ENCODE peak calls at places on chromosomes 2 and 18, in five cellular contexts. One of them, this sample, is unnamed. For H3K27me3, the result is how much of the 10 kb centered on the place peaks cover.

GRCh38 chr2:144515694-144516416 is 4.1 kb downstream of the ZEB2 start:
- DNase-seq in sigmoid colon: no peak
- DNase-seq in psoas muscle: peak
- DNase-seq in tibial artery: peak
- DNase-seq in neural progenitor cell: peak
- DNase-seq in this sample: no peak

GRCh38 chr18:38940863-38941531 is 1375.4 kb upstream of the CELF4 start:
- DNase-seq in neural progenitor cell: no peak
- DNase-seq in tibial artery: no peak
- DNase-seq in sigmoid colon: no peak
- DNase-seq in psoas muscle: no peak
- DNase-seq in this sample: peak

GRCh38 chr2:64143154-64144056 is 815 bp downstream of the PELI1 start:
- DNase-seq in psoas muscle: no peak
- DNase-seq in sigmoid colon: peak
- DNase-seq in tibial artery: no peak
- DNase-seq in neural progenitor cell: peak
- DNase-seq in this sample: no peak

GRCh38 chr2:105517814-105518705 is 119.2 kb upstream of the FHL2 start:
- DNase-seq in tibial artery: peak
- DNase-seq in neural progenitor cell: no peak
- DNase-seq in psoas muscle: peak
- DNase-seq in sigmoid colon: peak
- DNase-seq in this sample: no peak

GRCh38 chr2:232001073-232001472 is 39.6 kb downstream of the DIS3L2 start:
- DNase-seq in sigmoid colon: no peak
- DNase-seq in tibial artery: no peak
- DNase-seq in psoas muscle: no peak
- DNase-seq in neural progenitor cell: no peak
- DNase-seq in this sample: no peak

GRCh38 chr2:185854910-185855309 is 116.3 kb downstream of the FSIP2 start:
- DNase-seq in sigmoid colon: no peak
- DNase-seq in psoas muscle: no peak
- DNase-seq in neural progenitor cell: no peak
- DNase-seq in tibial artery: no peak
- DNase-seq in this sample: no peak

GRCh38 chr2:201798252-201798918 is 8.0 kb upstream of the CDK15 start:
- DNase-seq in neural progenitor cell: no peak
- DNase-seq in tibial artery: no peak
- DNase-seq in sigmoid colon: no peak
- DNase-seq in psoas muscle: no peak
- DNase-seq in this sample: peak

GRCh38 chr18:22674300-22674699 is 256.6 kb upstream of the CTAGE1 start:
- DNase-seq in neural progenitor cell: no peak
- DNase-seq in psoas muscle: no peak
- DNase-seq in sigmoid colon: no peak
- DNase-seq in tibial artery: no peak
- DNase-seq in this sample: peak

GRCh38 chr2:151422917-151423439 is 13.3 kb downstream of the RIF1 start:
- DNase-seq in neural progenitor cell: no peak
- DNase-seq in sigmoid colon: no peak
- DNase-seq in psoas muscle: no peak
- DNase-seq in tibial artery: no peak
- DNase-seq in this sample: no peak

GRCh38 chr2:64352292-64352691 is 101.7 kb upstream of the LGALSL start:
- DNase-seq in neural progenitor cell: no peak
- DNase-seq in sigmoid colon: no peak
- DNase-seq in tibial artery: no peak
- DNase-seq in psoas muscle: no peak
- DNase-seq in this sample: no peak

GRCh38 chr18:50193796-50194622 is 938 bp downstream of the MYO5B start:
- DNase-seq in neural progenitor cell: peak
- DNase-seq in psoas muscle: no peak
- DNase-seq in sigmoid colon: no peak
- DNase-seq in tibial artery: no peak
- DNase-seq in this sample: no peak

GRCh38 chr2:84807063-84807485 is 73.8 kb downstream of the TRABD2A start:
- DNase-seq in sigmoid colon: no peak
- DNase-seq in psoas muscle: no peak
- DNase-seq in tibial artery: no peak
- DNase-seq in neural progenitor cell: no peak
- DNase-seq in this sample: peak

GRCh38 chr2:102504833-102505232 is 31.8 kb downstream of the SLC9A4 start:
- DNase-seq in psoas muscle: no peak
- DNase-seq in tibial artery: no peak
- DNase-seq in neural progenitor cell: no peak
- DNase-seq in sigmoid colon: no peak
- DNase-seq in this sample: no peak

GRCh38 chr2:232885264-232885961 is 15.3 kb downstream of the SNORC start:
- DNase-seq in psoas muscle: no peak
- DNase-seq in sigmoid colon: no peak
- DNase-seq in neural progenitor cell: no peak
- DNase-seq in tibial artery: peak
- DNase-seq in this sample: no peak

GRCh38 chr2:207252979-207253640 is 87.4 kb upstream of the KLF7 start:
- DNase-seq in psoas muscle: no peak
- DNase-seq in tibial artery: no peak
- DNase-seq in neural progenitor cell: no peak
- DNase-seq in sigmoid colon: no peak
- DNase-seq in this sample: no peak

GRCh38 chr18:56083097-56083865 is 495.3 kb upstream of the TCF4 start:
- DNase-seq in neural progenitor cell: peak
- DNase-seq in sigmoid colon: no peak
- DNase-seq in psoas muscle: peak
- DNase-seq in tibial artery: no peak
- DNase-seq in this sample: no peak

GRCh38 chr18:73340135-73340934 is 472.5 kb upstream of the NETO1 start:
- DNase-seq in psoas muscle: no peak
- DNase-seq in tibial artery: no peak
- DNase-seq in neural progenitor cell: no peak
- DNase-seq in sigmoid colon: no peak
- DNase-seq in this sample: peak

GRCh38 chr18:51153659-51154371 is 43.7 kb downstream of the MEX3C start:
- DNase-seq in tibial artery: no peak
- DNase-seq in psoas muscle: no peak
- DNase-seq in sigmoid colon: no peak
- DNase-seq in neural progenitor cell: no peak
- DNase-seq in this sample: no peak

GRCh38 chr18:46946656-46947282 is 29.4 kb downstream of the KATNAL2 start:
- DNase-seq in sigmoid colon: peak
- DNase-seq in tibial artery: peak
- DNase-seq in neural progenitor cell: peak
- DNase-seq in psoas muscle: peak
- DNase-seq in this sample: peak

GRCh38 chr2:3114406-3115185 is 263.0 kb downstream of the EIPR1 start:
- DNase-seq in psoas muscle: no peak
- DNase-seq in neural progenitor cell: no peak
- DNase-seq in sigmoid colon: peak
- DNase-seq in tibial artery: peak
- DNase-seq in this sample: no peak

GRCh38 chr2:157789933-157790511 is 86.1 kb downstream of the ACVR1 start:
- DNase-seq in psoas muscle: peak
- DNase-seq in tibial artery: peak
- DNase-seq in sigmoid colon: peak
- DNase-seq in neural progenitor cell: peak
- DNase-seq in this sample: no peak

GRCh38 chr2:130963849-130964793 is 127.4 kb downstream of the ARHGEF4 start:
- DNase-seq in neural progenitor cell: peak
- DNase-seq in psoas muscle: peak
- DNase-seq in sigmoid colon: no peak
- DNase-seq in tibial artery: no peak
- DNase-seq in this sample: no peak

GRCh38 chr2:239917128-239917956 is 107.8 kb downstream of the NDUFA10 start:
- DNase-seq in tibial artery: no peak
- DNase-seq in psoas muscle: no peak
- DNase-seq in sigmoid colon: no peak
- DNase-seq in neural progenitor cell: no peak
- DNase-seq in this sample: no peak

GRCh38 chr2:204538179-204539009 is 6.9 kb upstream of the PARD3B start:
- DNase-seq in tibial artery: no peak
- DNase-seq in psoas muscle: no peak
- DNase-seq in neural progenitor cell: peak
- DNase-seq in sigmoid colon: peak
- DNase-seq in this sample: no peak

GRCh38 chr18:77207540-77207939 is 42.1 kb upstream of the GALR1 start:
- DNase-seq in neural progenitor cell: peak
- DNase-seq in sigmoid colon: peak
- DNase-seq in psoas muscle: peak
- DNase-seq in tibial artery: peak
- DNase-seq in this sample: peak

GRCh38 chr18:50847192-50847591 is 27.4 kb upstream of the MRO start:
- DNase-seq in neural progenitor cell: no peak
- DNase-seq in tibial artery: no peak
- DNase-seq in sigmoid colon: no peak
- DNase-seq in psoas muscle: no peak
- DNase-seq in this sample: no peak

GRCh38 chr2:230230087-230230486 is 4.6 kb downstream of the SP140 start:
- DNase-seq in neural progenitor cell: no peak
- DNase-seq in psoas muscle: no peak
- DNase-seq in sigmoid colon: no peak
- DNase-seq in tibial artery: no peak
- DNase-seq in this sample: peak

GRCh38 chr2:73383036-73383435 is 2.6 kb upstream of the ALMS1 start:
- DNase-seq in sigmoid colon: no peak
- DNase-seq in tibial artery: no peak
- DNase-seq in neural progenitor cell: no peak
- DNase-seq in psoas muscle: no peak
- DNase-seq in this sample: no peak

GRCh38 chr2:23287250-23287704 is 97.7 kb upstream of the KLHL29 start:
- DNase-seq in neural progenitor cell: peak
- DNase-seq in sigmoid colon: peak
- DNase-seq in psoas muscle: peak
- DNase-seq in tibial artery: no peak
- DNase-seq in this sample: peak

GRCh38 chr2:174593574-174594203 is 3.9 kb downstream of the WIPF1 start:
- DNase-seq in sigmoid colon: no peak
- DNase-seq in neural progenitor cell: peak
- DNase-seq in tibial artery: no peak
- DNase-seq in psoas muscle: no peak
- DNase-seq in this sample: no peak

GRCh38 chr2:44342854-44343253 is 18.4 kb downstream of the PREPL start:
- DNase-seq in tibial artery: no peak
- DNase-seq in neural progenitor cell: peak
- DNase-seq in psoas muscle: no peak
- DNase-seq in sigmoid colon: no peak
- DNase-seq in this sample: no peak

GRCh38 chr2:160308915-160309314 is 108.8 kb upstream of the ITGB6 start:
- DNase-seq in sigmoid colon: no peak
- DNase-seq in tibial artery: no peak
- DNase-seq in psoas muscle: no peak
- DNase-seq in neural progenitor cell: no peak
- DNase-seq in this sample: peak

GRCh38 chr2:8494589-8494988 is 187.3 kb upstream of the ID2 start:
- DNase-seq in psoas muscle: no peak
- DNase-seq in tibial artery: peak
- DNase-seq in sigmoid colon: peak
- DNase-seq in neural progenitor cell: no peak
- DNase-seq in this sample: no peak

DNA sequence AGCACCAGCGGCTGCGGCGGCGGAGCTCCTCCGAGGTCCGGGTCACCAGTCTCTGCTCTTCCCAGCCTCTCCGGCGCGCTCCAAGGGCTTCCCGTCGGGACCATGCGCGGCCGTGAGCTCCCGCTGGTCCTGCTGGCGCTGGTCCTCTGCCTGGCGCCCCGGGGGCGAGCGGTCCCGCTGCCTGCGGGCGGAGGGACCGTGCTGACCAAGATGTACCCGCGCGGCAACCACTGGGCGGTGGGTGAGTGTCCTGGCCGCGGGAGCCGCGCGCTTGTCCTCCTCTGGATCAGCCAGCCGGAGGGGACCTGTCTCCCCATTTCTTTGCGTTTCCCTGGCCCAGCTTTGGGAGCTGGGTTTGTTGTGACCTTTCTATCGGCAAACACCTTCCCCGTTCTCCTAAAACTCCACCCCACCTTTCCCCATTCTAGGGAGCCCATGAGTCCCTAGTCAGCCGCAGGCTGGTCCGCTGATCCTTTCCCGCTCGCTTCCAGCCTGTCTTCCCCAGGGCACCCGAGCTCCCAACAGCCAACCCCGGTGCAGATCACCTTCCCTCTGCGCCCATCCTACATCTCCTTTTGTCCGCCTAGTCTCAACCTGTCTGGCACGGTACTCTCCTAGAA is 316 bp downstream of the GRP start:
- DNase-seq in neural progenitor cell: peak
- DNase-seq in tibial artery: no peak
- DNase-seq in sigmoid colon: no peak
- DNase-seq in psoas muscle: no peak
- DNase-seq in this sample: peak
- H3K27me3 ChIP-seq in neural progenitor cell: half or more
- H3K27me3 ChIP-seq in tibial artery: under half
- H3K27me3 ChIP-seq in sigmoid colon: under half
- H3K27me3 ChIP-seq in psoas muscle: half or more
- H3K27me3 ChIP-seq in this sample: half or more

GRCh38 chr2:219726916-219727315 is 99.5 kb downstream of the SLC4A3 start:
- DNase-seq in sigmoid colon: no peak
- DNase-seq in tibial artery: no peak
- DNase-seq in neural progenitor cell: peak
- DNase-seq in psoas muscle: no peak
- DNase-seq in this sample: no peak
- TF ChIP-seq CTCF in sigmoid colon: no peak
- TF ChIP-seq CTCF in tibial artery: no peak
- TF ChIP-seq CTCF in neural progenitor cell: peak
- TF ChIP-seq CTCF in psoas muscle: peak
- TF ChIP-seq CTCF in this sample: peak

GRCh38 chr2:118062048-118062447 is 26.2 kb upstream of the INSIG2 start:
- DNase-seq in psoas muscle: no peak
- DNase-seq in tibial artery: no peak
- DNase-seq in neural progenitor cell: no peak
- DNase-seq in sigmoid colon: no peak
- DNase-seq in this sample: no peak
- H3K27me3 ChIP-seq in psoas muscle: under half
- H3K27me3 ChIP-seq in tibial artery: under half
- H3K27me3 ChIP-seq in neural progenitor cell: under half
- H3K27me3 ChIP-seq in sigmoid colon: under half
- H3K27me3 ChIP-seq in this sample: under half

DNA sequence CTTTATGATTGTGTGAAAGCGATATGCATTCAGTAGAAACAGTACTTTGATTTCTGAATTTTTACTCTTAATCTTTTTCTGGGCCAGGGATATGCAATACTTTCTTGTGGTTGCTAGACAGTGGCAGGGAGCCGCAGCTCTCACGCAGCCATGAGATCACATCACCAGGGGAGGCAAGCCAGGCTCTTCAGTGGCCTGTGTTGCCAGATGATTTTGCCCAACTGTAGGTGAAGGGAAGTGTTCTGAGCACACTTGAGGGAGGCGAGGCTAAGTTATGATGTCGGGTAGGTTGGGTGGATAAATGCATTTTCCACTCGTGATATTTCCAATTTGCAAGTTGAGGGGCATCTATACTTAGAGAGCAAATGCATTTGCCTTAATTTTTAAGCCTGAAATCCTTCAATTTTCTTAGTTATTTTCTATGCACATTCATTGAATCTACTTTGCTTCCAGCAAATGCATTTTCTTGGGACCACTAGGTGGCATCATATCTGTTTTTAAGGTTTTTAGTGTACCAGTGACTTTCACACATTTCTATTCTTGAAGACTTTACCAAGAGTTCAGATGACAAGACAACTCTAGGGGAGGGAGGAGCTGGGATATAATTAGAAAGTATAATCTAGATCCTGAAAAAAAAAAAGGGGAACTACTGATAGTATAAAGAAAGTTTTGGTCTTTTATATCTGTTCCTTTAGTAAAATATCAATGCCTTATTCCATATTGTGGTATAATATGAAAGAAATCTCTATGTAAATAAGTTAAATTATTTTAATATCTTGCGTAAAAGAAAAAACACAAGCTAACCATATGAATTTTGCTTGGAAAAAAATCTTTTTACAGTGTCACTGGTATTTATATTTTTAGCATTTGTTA is 643.3 kb downstream of the SOCS6 start:
- DNase-seq in psoas muscle: no peak
- DNase-seq in sigmoid colon: no peak
- DNase-seq in tibial artery: no peak
- DNase-seq in neural progenitor cell: peak
- DNase-seq in this sample: peak
- TF ChIP-seq CTCF in psoas muscle: no peak
- TF ChIP-seq CTCF in sigmoid colon: no peak
- TF ChIP-seq CTCF in tibial artery: peak
- TF ChIP-seq CTCF in neural progenitor cell: peak
- TF ChIP-seq CTCF in this sample: peak